ENCODE peak calls at places on chromosomes 5 and 9, in seven cellular contexts. G, H, L, Z, K, C and J are unnamed samples.
A peak's percentile ranks its signal among the peaks of the same experiment; 100 is the strongest.

GRCh38 chr5:88536146-88536545 is 267.5 kb upstream of the TMEM161B start:
- DNase-seq in L (no peak), G (no peak), K (no peak), H (no peak), Z (no peak), C (no peak), J (no peak)

GRCh38 chr5:38473008-38473407 is 83.4 kb downstream of the LIFR start:
- DNase-seq in K (peak; percentile 22), C (no peak), H (no peak), G (no peak), Z (no peak), L (no peak), J (no peak)

GRCh38 chr5:116573617-116574431 is 799 bp downstream of the SEMA6A start:
- DNase-seq in K (peak; percentile 19), G (no peak), L (peak; percentile 44), H (no peak), Z (no peak), C (no peak), J (no peak)

GRCh38 chr9:129803679-129804065 is 688 bp downstream of the TOR1B start:
- DNase-seq in L (no peak), G (no peak), C (no peak), K (no peak), Z (no peak), H (no peak), J (no peak)

GRCh38 chr5:17373406-17374110 is 124.5 kb upstream of the TAF11L2 start:
- DNase-seq in Z (no peak), G (no peak), L (no peak), K (no peak), H (no peak), C (no peak), J (no peak)

GRCh38 chr9:1049641-1050040 is 516 bp upstream of the DMRT2 start:
- DNase-seq in K (no peak), L (no peak), Z (no peak), H (no peak), G (no peak), C (no peak), J (no peak)

GRCh38 chr5:29077451-29077850 is 2039.1 kb upstream of the CDH9 start:
- DNase-seq in K (peak; percentile 0), G (no peak), C (no peak), L (no peak), Z (no peak), H (no peak), J (no peak)

GRCh38 chr5:34598177-34598794 is 57.8 kb upstream of the RAI14 start:
- DNase-seq in G (peak; percentile 77), L (no peak), H (peak; percentile 77), Z (peak; percentile 96), K (peak; percentile 92), C (no peak), J (peak; percentile 66)

GRCh38 chr5:68239485-68239884 is 23.9 kb downstream of the PIK3R1 start:
- DNase-seq in K (peak; percentile 93), H (no peak), L (peak; percentile 66), C (no peak), G (peak; percentile 52), Z (peak; percentile 96), J (peak; percentile 63)

GRCh38 chr5:150525163-150525562 is 17.2 kb downstream of the NDST1 start:
- DNase-seq in K (no peak), Z (no peak), H (no peak), G (no peak), L (no peak), C (no peak), J (no peak)

GRCh38 chr5:176938472-176938871 is 39.3 kb upstream of the HK3 start:
- DNase-seq in L (no peak), H (no peak), G (no peak), K (no peak), C (no peak), Z (no peak), J (no peak)

GRCh38 chr9:14692536-14692917 is 705 bp downstream of the ZDHHC21 start:
- DNase-seq in L (no peak), H (no peak), K (peak; percentile 16), G (no peak), Z (no peak), C (no peak), J (no peak)

GRCh38 chr5:135034186-135034962 is at the start of gene PITX1:
- DNase-seq in K (peak; percentile 76), G (peak; percentile 39), H (no peak), L (no peak), Z (peak; percentile 8), C (no peak), J (peak; percentile 42)

GRCh38 chr9:5587024-5587423 is 41.9 kb upstream of the RIC1 start:
- DNase-seq in H (peak; percentile 59), L (no peak), C (no peak), G (no peak), K (peak; percentile 76), Z (peak; percentile 78), J (peak; percentile 58)

GRCh38 chr9:105833271-105833975 is 139.1 kb downstream of the TMEM38B start:
- DNase-seq in K (no peak), G (no peak), C (no peak), H (no peak), L (no peak), Z (no peak), J (no peak)

GRCh38 chr9:75210215-75210614 is 121.9 kb downstream of the OSTF1 start:
- DNase-seq in C (no peak), Z (no peak), G (no peak), L (no peak), K (no peak), H (no peak), J (no peak)

GRCh38 chr9:65449423-65449822 is 164.4 kb upstream of the FOXD4L5 start:
- DNase-seq in L (no peak), K (no peak), G (no peak), C (no peak), H (no peak), Z (no peak), J (no peak)

GRCh38 chr5:69374911-69375446 is 5.4 kb downstream of the RAD17 start:
- DNase-seq in L (no peak), Z (no peak), C (no peak), G (no peak), H (no peak), K (no peak), J (no peak)
- H3K4me3 ChIP-seq in L (no peak overlapping the region), Z (no peak overlapping the region), C (no peak overlapping the region), G (no peak overlapping the region), H (no peak overlapping the region), K (no peak overlapping the region), J (no peak overlapping the region)

GRCh38 chr5:7395432-7396168 is at the start of gene ADCY2:
- DNase-seq in C (no peak), Z (no peak), K (no peak), L (peak; percentile 58), G (no peak), H (no peak), J (no peak)
- H3K4me3 ChIP-seq in C (peak within 1 kb of the TSS; percentile 68), Z (no peak within 1 kb of the TSS), K (no peak within 1 kb of the TSS), L (peak within 1 kb of the TSS; percentile 59), G (no peak within 1 kb of the TSS), H (peak within 1 kb of the TSS; percentile 15), J (no peak within 1 kb of the TSS)

GRCh38 chr9:113598883-113599282 is 135.4 kb downstream of the RGS3 start:
- DNase-seq in H (no peak), K (no peak), Z (no peak), C (no peak), G (no peak), L (no peak), J (no peak)
- H3K4me3 ChIP-seq in H (no peak overlapping the region), K (no peak overlapping the region), Z (no peak overlapping the region), C (no peak overlapping the region), G (no peak overlapping the region), L (no peak overlapping the region), J (no peak overlapping the region)

DNA sequence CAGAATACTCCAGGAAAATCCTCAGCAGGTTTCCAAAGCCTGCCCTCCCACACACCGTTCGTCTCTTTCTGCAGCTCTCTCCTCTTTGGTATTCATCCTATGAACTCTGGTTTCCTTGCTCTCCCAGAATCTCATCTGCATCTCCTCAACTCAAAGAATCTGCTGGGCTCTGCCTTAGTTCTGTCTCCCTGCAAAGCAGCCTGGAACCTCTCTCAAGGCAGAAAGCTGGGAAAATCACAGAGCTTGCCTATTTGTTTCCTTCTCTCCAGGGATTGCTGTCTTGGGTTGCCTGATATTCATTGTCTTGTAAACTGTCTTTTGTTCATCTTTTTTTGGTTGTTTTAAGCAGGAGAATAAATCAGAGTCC is 5.3 kb upstream of the ERAP2 start:
- DNase-seq in K (no peak), L (no peak), C (no peak), Z (no peak), H (no peak), G (no peak), J (no peak)
- H3K4me3 ChIP-seq in K (no peak overlapping the region), L (no peak overlapping the region), C (no peak overlapping the region), Z (no peak overlapping the region), H (no peak overlapping the region), G (no peak overlapping the region), J (no peak overlapping the region)

GRCh38 chr5:130836729-130837660 is 328.1 kb downstream of the HINT1 start:
- DNase-seq in H (no peak), L (no peak), K (peak; percentile 12), C (no peak), G (no peak), Z (peak; percentile 20), J (peak; percentile 0)
- H3K4me3 ChIP-seq in H (peak overlapping the region; percentile 2), L (peak overlapping the region; percentile 28), K (peak overlapping the region; percentile 38), C (peak overlapping the region; percentile 30), G (no peak overlapping the region), Z (peak overlapping the region; percentile 2), J (peak overlapping the region; percentile 13)